ENCODE peak calls at places on chromosomes 11 and 22, in five cellular contexts. L, B, Q, F and V are unnamed samples.

GRCh38 chr11:33910261-33910959 is 18.5 kb upstream of the LMO2 start:
- DNase-seq in F (no peak), L (peak; percentile 49), B (no peak), Q (no peak), V (peak; percentile 27)

GRCh38 chr11:65555693-65556231 is 2.4 kb downstream of the LTBP3 start:
- DNase-seq in B (no peak), F (peak; percentile 65), L (peak; percentile 83), Q (no peak), V (peak; percentile 63)

GRCh38 chr11:65417221-65417701 is 5.3 kb upstream of the NEAT1 start:
- DNase-seq in Q (no peak), F (peak; percentile 77), L (no peak), B (peak; percentile 68), V (peak; percentile 61)

GRCh38 chr11:12411806-12412727 is 34.7 kb downstream of the PARVA start:
- DNase-seq in F (peak; percentile 69), Q (peak; percentile 67), L (peak; percentile 95), B (no peak), V (peak; percentile 75)

GRCh38 chr11:70399681-70400112 is 1.4 kb downstream of the CTTN start:
- DNase-seq in L (peak; percentile 93), Q (no peak), F (peak; percentile 87), B (peak; percentile 87), V (peak; percentile 90)

GRCh38 chr11:5367461-5368074 is 16.0 kb upstream of the OR51M1 start:
- DNase-seq in Q (no peak), B (no peak), L (peak; percentile 90), F (no peak), V (no peak)

GRCh38 chr11:94786264-94787126 is 18.3 kb downstream of the AMOTL1 start:
- DNase-seq in Q (no peak), B (no peak), L (no peak), F (no peak), V (no peak)

GRCh38 chr11:65646921-65647701 is 9.2 kb downstream of the SIPA1 start:
- DNase-seq in Q (peak; percentile 17), B (peak; percentile 86), F (peak; percentile 70), L (no peak), V (no peak)

GRCh38 chr11:84390441-84391078 is 1104.4 kb upstream of the CCDC90B start:
- DNase-seq in F (no peak), B (no peak), L (peak; percentile 14), Q (peak; percentile 39), V (no peak)

GRCh38 chr11:33211153-33211552 is 46.0 kb upstream of the HIPK3 start:
- DNase-seq in L (no peak), B (no peak), F (no peak), Q (no peak), V (no peak)

GRCh38 chr11:74988541-74989268 is at the start of gene NEU3:
- DNase-seq in Q (peak; percentile 51), F (peak; percentile 94), B (peak; percentile 88), L (peak; percentile 66), V (peak; percentile 65)

GRCh38 chr22:19800761-19801244 is 40.2 kb downstream of the TBX1 start:
- DNase-seq in B (no peak), Q (no peak), F (no peak), L (peak; percentile 26), V (no peak)

GRCh38 chr11:73950869-73951710 is at the start of gene DNAJB13:
- DNase-seq in L (peak; percentile 41), Q (peak; percentile 76), F (peak; percentile 67), B (no peak), V (peak; percentile 25)

GRCh38 chr11:66343176-66343575 is 1.7 kb downstream of the BRMS1 start:
- DNase-seq in L (no peak), F (no peak), B (no peak), Q (no peak), V (no peak)

GRCh38 chr11:65493367-65494176 is 5.3 kb upstream of the MALAT1 start:
- DNase-seq in B (peak; percentile 76), F (peak; percentile 83), L (peak; percentile 99), Q (no peak), V (peak; percentile 75)

GRCh38 chr22:17589810-17590375 is 26.6 kb downstream of the SLC25A18 start:
- DNase-seq in Q (no peak), F (no peak), L (no peak), B (peak; percentile 21), V (no peak)

GRCh38 chr11:77589181-77589520 is 602 bp upstream of the AQP11 start:
- DNase-seq in F (no peak), B (no peak), L (no peak), Q (no peak), V (no peak)

GRCh38 chr11:65501530-65502273 is 2.9 kb downstream of the MALAT1 start:
- DNase-seq in F (peak; percentile 41), L (peak; percentile 29), Q (no peak), B (peak; percentile 35), V (no peak)

GRCh38 chr11:116835791-116836647 is 1.4 kb downstream of the APOA1 start:
- DNase-seq in Q (peak; percentile 76), B (peak; percentile 86), L (peak; percentile 86), F (peak; percentile 93), V (peak; percentile 82)

GRCh38 chr11:27178859-27179258 is 138.2 kb downstream of the BBOX1 start:
- DNase-seq in F (no peak), L (no peak), B (no peak), Q (no peak), V (no peak)

GRCh38 chr22:43230571-43230970 is 43.6 kb upstream of the TTLL12 start:
- DNase-seq in L (no peak), F (no peak), Q (no peak), B (no peak), V (no peak)

DNA sequence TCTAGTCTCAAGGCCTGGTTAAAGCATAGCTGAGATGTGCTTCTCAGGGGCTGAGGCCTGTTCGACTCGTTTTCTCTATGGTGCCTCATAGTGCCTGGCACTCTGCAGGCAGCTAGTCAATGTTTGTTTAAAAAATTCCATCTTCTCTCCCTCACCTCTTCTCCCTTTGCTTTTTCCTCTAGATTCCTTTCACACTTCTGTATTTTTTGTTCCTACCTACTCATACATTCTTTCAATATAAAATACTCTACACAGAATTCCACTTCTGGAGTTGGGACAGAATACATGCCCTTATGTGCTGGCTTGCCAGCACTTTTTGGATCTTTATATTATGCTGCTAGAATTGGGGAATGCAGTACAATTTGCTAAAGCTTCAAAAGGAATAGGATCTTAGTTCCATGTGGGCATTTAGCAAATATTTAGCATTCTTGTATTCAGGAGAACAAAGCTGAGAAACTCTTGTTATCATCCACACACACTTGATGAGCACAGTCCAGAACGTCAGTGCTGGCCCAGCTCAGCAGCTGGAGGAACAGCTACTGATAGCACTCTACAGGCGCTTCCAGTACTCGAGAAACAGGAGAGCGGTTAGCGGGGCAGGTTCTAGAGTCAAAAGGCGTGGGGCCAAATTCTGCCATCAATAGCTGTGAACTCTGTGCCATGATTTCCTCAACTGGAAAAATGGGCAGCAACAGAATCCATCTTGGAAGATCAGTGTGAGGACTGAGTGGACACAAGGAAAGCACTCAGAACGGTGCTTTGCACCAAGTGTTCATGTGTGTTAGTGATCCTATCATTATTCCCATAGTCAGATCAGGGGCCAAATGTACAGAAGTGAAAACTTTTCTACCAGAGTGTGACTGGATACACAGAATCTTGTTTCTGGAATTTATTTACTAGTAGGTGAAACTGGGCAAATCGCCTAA is 3.4 kb downstream of the JOSD1 start:
- DNase-seq in Q (no peak), L (peak; percentile 69), F (peak; percentile 59), B (no peak), V (no peak)
- H3K4me1 ChIP-seq in Q (peaks cover 33% of the 10 kb centered on the region), L (peaks cover 42% of the 10 kb centered on the region), F (no peaks in the 10 kb centered on the region), B (peaks cover 37% of the 10 kb centered on the region), V (peaks cover 22% of the 10 kb centered on the region)

GRCh38 chr22:37986371-37986770 is 2.0 kb upstream of the SOX10 start:
- DNase-seq in L (no peak), F (no peak), B (no peak), Q (no peak), V (no peak)

GRCh38 chr22:37983860-37984791 is at the start of gene SOX10:
- DNase-seq in L (no peak), Q (no peak), F (no peak), B (no peak), V (no peak)

GRCh38 chr22:37985050-37985585 is 763 bp upstream of the SOX10 start:
- DNase-seq in Q (no peak), L (no peak), B (no peak), F (no peak), V (no peak)

GRCh38 chr22:37982938-37983859 is 1.2 kb downstream of the SOX10 start:
- DNase-seq in B (no peak), Q (no peak), L (no peak), F (no peak), V (no peak)

GRCh38 chr22:37985751-37986281 is 1.5 kb upstream of the SOX10 start:
- DNase-seq in L (no peak), F (no peak), Q (no peak), B (no peak), V (no peak)
- H3K4me1 ChIP-seq in L (no peaks in the 10 kb centered on the region), F (no peaks in the 10 kb centered on the region), Q (no peaks in the 10 kb centered on the region), B (no peaks in the 10 kb centered on the region), V (no peaks in the 10 kb centered on the region)

GRCh38 chr11:88266919-88267318 is 70.6 kb downstream of the CTSC start:
- DNase-seq in F (no peak), B (no peak), Q (no peak), L (no peak), V (no peak)
- H3K4me1 ChIP-seq in F (no peaks in the 10 kb centered on the region), B (no peaks in the 10 kb centered on the region), Q (no peaks in the 10 kb centered on the region), L (no peaks in the 10 kb centered on the region), V (no peaks in the 10 kb centered on the region)

DNA sequence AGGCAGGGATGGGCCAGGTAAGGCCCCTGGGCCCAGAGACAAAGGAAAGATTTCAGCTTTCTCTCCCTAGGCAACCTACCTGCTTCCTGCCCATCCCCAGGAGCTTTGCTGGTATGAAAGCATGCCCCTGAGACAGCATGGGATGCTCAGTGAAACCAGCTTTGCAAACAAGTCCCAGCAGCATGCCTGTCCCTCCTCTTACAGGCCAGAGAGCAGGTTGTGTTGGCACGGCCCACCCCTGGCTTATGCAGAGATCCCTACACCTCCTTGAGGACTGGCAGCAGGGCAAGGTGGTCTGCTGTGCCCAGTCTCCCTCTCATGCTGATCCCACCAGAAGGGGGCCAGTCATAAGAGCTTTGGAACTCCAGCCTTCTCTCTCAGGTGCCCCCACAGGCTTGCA is 3.1 kb downstream of the SCN4B start:
- DNase-seq in F (no peak), Q (no peak), L (no peak), B (no peak), V (no peak)
- H3K4me1 ChIP-seq in F (no peaks in the 10 kb centered on the region), Q (peaks cover 3% of the 10 kb centered on the region), L (peaks cover 12% of the 10 kb centered on the region), B (no peaks in the 10 kb centered on the region), V (peaks cover 16% of the 10 kb centered on the region)

GRCh38 chr22:41845380-41846267 is 12.7 kb downstream of the SREBF2 start:
- DNase-seq in L (no peak), Q (no peak), F (no peak), B (no peak), V (no peak)

GRCh38 chr22:41844513-41844912 is 11.6 kb downstream of the SREBF2 start:
- DNase-seq in L (no peak), B (no peak), F (no peak), Q (no peak), V (no peak)

GRCh38 chr22:41848468-41848867 is 15.6 kb downstream of the SREBF2 start:
- DNase-seq in F (peak; percentile 81), Q (no peak), B (no peak), L (no peak), V (no peak)

GRCh38 chr22:41846268-41847002 is 13.5 kb downstream of the SREBF2 start:
- DNase-seq in Q (no peak), B (no peak), F (no peak), L (no peak), V (no peak)

DNA sequence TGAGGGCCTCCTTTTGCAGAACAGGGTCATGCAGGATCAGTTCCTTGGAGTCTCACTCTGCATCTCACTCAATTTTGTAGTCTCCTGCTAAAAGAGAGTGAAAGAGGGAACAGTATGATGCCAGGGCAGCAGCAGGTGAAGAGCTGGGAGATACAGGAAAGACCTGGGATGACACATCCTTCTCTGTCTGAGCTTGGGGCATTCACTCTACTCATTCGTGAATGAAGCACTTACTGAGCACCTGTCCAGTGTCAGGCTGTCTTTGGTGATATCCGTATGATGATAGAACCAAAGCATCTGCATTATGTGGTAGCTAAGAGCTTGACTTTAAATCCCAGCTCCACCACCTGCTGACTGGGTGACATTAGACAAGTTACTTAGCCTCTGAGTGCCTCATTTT is 14.4 kb downstream of the SREBF2 start:
- DNase-seq in B (no peak), F (no peak), Q (no peak), L (no peak), V (no peak)
- H3K4me1 ChIP-seq in B (peaks cover 27% of the 10 kb centered on the region), F (no peaks in the 10 kb centered on the region), Q (peaks cover 15% of the 10 kb centered on the region), L (peaks cover 12% of the 10 kb centered on the region), V (no peaks in the 10 kb centered on the region)